ENCODE peak calls at places on chromosome 14, in seven cellular contexts. One of them, this sample, is unnamed.

GRCh38 chr14:50865677-50866076 is 6.2 kb upstream of the ABHD12B start:
- DNase-seq in NT2/D1: no peak
- DNase-seq in hepatocyte: no peak
- DNase-seq in effector memory CD4-positive, alpha-beta T cell: no peak
- DNase-seq in body of pancreas: no peak
- DNase-seq in cardiac muscle cell: no peak
- DNase-seq in stomach: no peak
- DNase-seq in this sample: no peak

GRCh38 chr14:92471919-92472318 is 41.7 kb upstream of the RIN3 start:
- DNase-seq in NT2/D1: peak; percentile 77
- DNase-seq in hepatocyte: peak; percentile 84
- DNase-seq in effector memory CD4-positive, alpha-beta T cell: no peak
- DNase-seq in body of pancreas: no peak
- DNase-seq in cardiac muscle cell: no peak
- DNase-seq in stomach: no peak
- DNase-seq in this sample: no peak

GRCh38 chr14:92686763-92687427 is 61.5 kb downstream of the LGMN start:
- DNase-seq in NT2/D1: peak; percentile 60
- DNase-seq in hepatocyte: peak; percentile 86
- DNase-seq in effector memory CD4-positive, alpha-beta T cell: peak; percentile 36
- DNase-seq in body of pancreas: peak; percentile 75
- DNase-seq in cardiac muscle cell: peak; percentile 84
- DNase-seq in stomach: peak; percentile 86
- DNase-seq in this sample: peak; percentile 90

GRCh38 chr14:69713976-69714716 is 52.8 kb upstream of the SRSF5 start:
- DNase-seq in NT2/D1: no peak
- DNase-seq in hepatocyte: no peak
- DNase-seq in effector memory CD4-positive, alpha-beta T cell: no peak
- DNase-seq in body of pancreas: no peak
- DNase-seq in cardiac muscle cell: no peak
- DNase-seq in stomach: no peak
- DNase-seq in this sample: no peak

GRCh38 chr14:75236897-75237296 is 41.7 kb upstream of the FOS start:
- DNase-seq in NT2/D1: no peak
- DNase-seq in hepatocyte: no peak
- DNase-seq in effector memory CD4-positive, alpha-beta T cell: no peak
- DNase-seq in body of pancreas: no peak
- DNase-seq in cardiac muscle cell: no peak
- DNase-seq in stomach: no peak
- DNase-seq in this sample: no peak

GRCh38 chr14:39704581-39704980 is 272.3 kb upstream of the FBXO33 start:
- DNase-seq in NT2/D1: no peak
- DNase-seq in hepatocyte: no peak
- DNase-seq in effector memory CD4-positive, alpha-beta T cell: no peak
- DNase-seq in body of pancreas: no peak
- DNase-seq in cardiac muscle cell: no peak
- DNase-seq in stomach: no peak
- DNase-seq in this sample: no peak

GRCh38 chr14:25837431-25837950 is 760.3 kb downstream of the NOVA1 start:
- DNase-seq in NT2/D1: no peak
- DNase-seq in hepatocyte: no peak
- DNase-seq in effector memory CD4-positive, alpha-beta T cell: no peak
- DNase-seq in body of pancreas: no peak
- DNase-seq in cardiac muscle cell: no peak
- DNase-seq in stomach: no peak
- DNase-seq in this sample: peak; percentile 94

GRCh38 chr14:31038521-31039166 is 12.5 kb upstream of the STRN3 start:
- DNase-seq in NT2/D1: no peak
- DNase-seq in hepatocyte: no peak
- DNase-seq in effector memory CD4-positive, alpha-beta T cell: no peak
- DNase-seq in body of pancreas: no peak
- DNase-seq in cardiac muscle cell: no peak
- DNase-seq in stomach: no peak
- DNase-seq in this sample: peak; percentile 25

GRCh38 chr14:23438130-23438893 is 2.9 kb upstream of the MYH7 start:
- DNase-seq in NT2/D1: no peak
- DNase-seq in hepatocyte: no peak
- DNase-seq in effector memory CD4-positive, alpha-beta T cell: no peak
- DNase-seq in body of pancreas: no peak
- DNase-seq in cardiac muscle cell: peak; percentile 96
- DNase-seq in stomach: no peak
- DNase-seq in this sample: no peak

GRCh38 chr14:99040047-99040446 is 231.9 kb downstream of the BCL11B start:
- DNase-seq in NT2/D1: no peak
- DNase-seq in hepatocyte: no peak
- DNase-seq in effector memory CD4-positive, alpha-beta T cell: no peak
- DNase-seq in body of pancreas: no peak
- DNase-seq in cardiac muscle cell: no peak
- DNase-seq in stomach: peak; percentile 16
- DNase-seq in this sample: no peak

GRCh38 chr14:84750763-84751554 is 779.0 kb upstream of the FLRT2 start:
- DNase-seq in NT2/D1: no peak
- DNase-seq in hepatocyte: peak; percentile 5
- DNase-seq in effector memory CD4-positive, alpha-beta T cell: no peak
- DNase-seq in body of pancreas: no peak
- DNase-seq in cardiac muscle cell: no peak
- DNase-seq in stomach: no peak
- DNase-seq in this sample: no peak

GRCh38 chr14:65035049-65035448 is 48.4 kb downstream of the FNTB start:
- DNase-seq in NT2/D1: no peak
- DNase-seq in hepatocyte: no peak
- DNase-seq in effector memory CD4-positive, alpha-beta T cell: no peak
- DNase-seq in body of pancreas: peak; percentile 30
- DNase-seq in cardiac muscle cell: no peak
- DNase-seq in stomach: peak; percentile 72
- DNase-seq in this sample: no peak

GRCh38 chr14:81784084-81784483 is 250.4 kb upstream of the SEL1L start:
- DNase-seq in NT2/D1: no peak
- DNase-seq in hepatocyte: no peak
- DNase-seq in effector memory CD4-positive, alpha-beta T cell: no peak
- DNase-seq in body of pancreas: no peak
- DNase-seq in cardiac muscle cell: no peak
- DNase-seq in stomach: no peak
- DNase-seq in this sample: no peak

GRCh38 chr14:91185721-91186120 is 58.8 kb downstream of the GPR68 start:
- DNase-seq in NT2/D1: no peak
- DNase-seq in hepatocyte: no peak
- DNase-seq in effector memory CD4-positive, alpha-beta T cell: no peak
- DNase-seq in body of pancreas: no peak
- DNase-seq in cardiac muscle cell: no peak
- DNase-seq in stomach: no peak
- DNase-seq in this sample: no peak

GRCh38 chr14:22882529-22883190 is 362 bp upstream of the REM2 start:
- DNase-seq in NT2/D1: peak; percentile 22
- DNase-seq in hepatocyte: peak; percentile 90
- DNase-seq in effector memory CD4-positive, alpha-beta T cell: no peak
- DNase-seq in body of pancreas: peak; percentile 77
- DNase-seq in cardiac muscle cell: peak; percentile 69
- DNase-seq in stomach: peak; percentile 50
- DNase-seq in this sample: peak; percentile 48

GRCh38 chr14:52349731-52350130 is 35.6 kb downstream of the PTGER2 start:
- DNase-seq in NT2/D1: no peak
- DNase-seq in hepatocyte: no peak
- DNase-seq in effector memory CD4-positive, alpha-beta T cell: no peak
- DNase-seq in body of pancreas: no peak
- DNase-seq in cardiac muscle cell: no peak
- DNase-seq in stomach: no peak
- DNase-seq in this sample: no peak

GRCh38 chr14:35247777-35248475 is 44.3 kb upstream of the PSMA6 start:
- DNase-seq in NT2/D1: no peak
- DNase-seq in hepatocyte: no peak
- DNase-seq in effector memory CD4-positive, alpha-beta T cell: no peak
- DNase-seq in body of pancreas: no peak
- DNase-seq in cardiac muscle cell: no peak
- DNase-seq in stomach: no peak
- DNase-seq in this sample: peak; percentile 71

GRCh38 chr14:70755655-70756054 is 53.7 kb downstream of the MAP3K9 start:
- DNase-seq in NT2/D1: no peak
- DNase-seq in hepatocyte: no peak
- DNase-seq in effector memory CD4-positive, alpha-beta T cell: no peak
- DNase-seq in body of pancreas: no peak
- DNase-seq in cardiac muscle cell: no peak
- DNase-seq in stomach: no peak
- DNase-seq in this sample: no peak

GRCh38 chr14:42715316-42715715 is 1108.6 kb downstream of the LRFN5 start:
- DNase-seq in NT2/D1: no peak
- DNase-seq in hepatocyte: no peak
- DNase-seq in effector memory CD4-positive, alpha-beta T cell: no peak
- DNase-seq in body of pancreas: no peak
- DNase-seq in cardiac muscle cell: no peak
- DNase-seq in stomach: no peak
- DNase-seq in this sample: no peak

GRCh38 chr14:24690492-24690891 is 56.5 kb upstream of the GZMB start:
- DNase-seq in NT2/D1: no peak
- DNase-seq in hepatocyte: no peak
- DNase-seq in effector memory CD4-positive, alpha-beta T cell: no peak
- DNase-seq in body of pancreas: no peak
- DNase-seq in cardiac muscle cell: no peak
- DNase-seq in stomach: no peak
- DNase-seq in this sample: no peak

GRCh38 chr14:64465856-64466554 is 706 bp downstream of the AKAP5 start:
- DNase-seq in NT2/D1: peak; percentile 22
- DNase-seq in hepatocyte: peak; percentile 67
- DNase-seq in effector memory CD4-positive, alpha-beta T cell: no peak
- DNase-seq in body of pancreas: peak; percentile 16
- DNase-seq in cardiac muscle cell: peak; percentile 69
- DNase-seq in stomach: no peak
- DNase-seq in this sample: peak; percentile 73

GRCh38 chr14:90193925-90194324 is 62.4 kb upstream of the PSMC1 start:
- DNase-seq in NT2/D1: no peak
- DNase-seq in hepatocyte: no peak
- DNase-seq in effector memory CD4-positive, alpha-beta T cell: no peak
- DNase-seq in body of pancreas: no peak
- DNase-seq in cardiac muscle cell: no peak
- DNase-seq in stomach: no peak
- DNase-seq in this sample: peak; percentile 15

GRCh38 chr14:23284654-23285529 is 1.0 kb downstream of the HOMEZ start:
- DNase-seq in NT2/D1: no peak
- DNase-seq in hepatocyte: peak; percentile 28
- DNase-seq in effector memory CD4-positive, alpha-beta T cell: no peak
- DNase-seq in body of pancreas: no peak
- DNase-seq in cardiac muscle cell: no peak
- DNase-seq in stomach: no peak
- DNase-seq in this sample: no peak

GRCh38 chr14:22544881-22545420 is 44.1 kb downstream of the DAD1 start:
- DNase-seq in NT2/D1: no peak
- DNase-seq in hepatocyte: no peak
- DNase-seq in effector memory CD4-positive, alpha-beta T cell: no peak
- DNase-seq in body of pancreas: no peak
- DNase-seq in cardiac muscle cell: no peak
- DNase-seq in stomach: no peak
- DNase-seq in this sample: peak; percentile 67

GRCh38 chr14:81170829-81171195 is 49.9 kb downstream of the GTF2A1 start:
- DNase-seq in NT2/D1: no peak
- DNase-seq in hepatocyte: no peak
- DNase-seq in effector memory CD4-positive, alpha-beta T cell: no peak
- DNase-seq in body of pancreas: no peak
- DNase-seq in cardiac muscle cell: no peak
- DNase-seq in stomach: no peak
- DNase-seq in this sample: no peak

GRCh38 chr14:50335989-50336391 is 23.9 kb downstream of the DMAC2L start:
- DNase-seq in NT2/D1: no peak
- DNase-seq in hepatocyte: no peak
- DNase-seq in effector memory CD4-positive, alpha-beta T cell: no peak
- DNase-seq in body of pancreas: peak; percentile 45
- DNase-seq in cardiac muscle cell: no peak
- DNase-seq in stomach: no peak
- DNase-seq in this sample: no peak

GRCh38 chr14:93857081-93857480 is 68.8 kb upstream of the PRIMA1 start:
- DNase-seq in NT2/D1: no peak
- DNase-seq in hepatocyte: no peak
- DNase-seq in effector memory CD4-positive, alpha-beta T cell: no peak
- DNase-seq in body of pancreas: no peak
- DNase-seq in cardiac muscle cell: no peak
- DNase-seq in stomach: no peak
- DNase-seq in this sample: no peak
- H3K4me1 ChIP-seq in NT2/D1: peaks cover 5% of the 10 kb centered on the region
- H3K4me1 ChIP-seq in hepatocyte: peaks cover 23% of the 10 kb centered on the region
- H3K4me1 ChIP-seq in effector memory CD4-positive, alpha-beta T cell: no peaks in the 10 kb centered on the region
- H3K4me1 ChIP-seq in body of pancreas: no peaks in the 10 kb centered on the region
- H3K4me1 ChIP-seq in cardiac muscle cell: peaks cover 14% of the 10 kb centered on the region
- H3K4me1 ChIP-seq in stomach: peaks cover 4% of the 10 kb centered on the region
- H3K4me1 ChIP-seq in this sample: peaks cover 14% of the 10 kb centered on the region

DNA sequence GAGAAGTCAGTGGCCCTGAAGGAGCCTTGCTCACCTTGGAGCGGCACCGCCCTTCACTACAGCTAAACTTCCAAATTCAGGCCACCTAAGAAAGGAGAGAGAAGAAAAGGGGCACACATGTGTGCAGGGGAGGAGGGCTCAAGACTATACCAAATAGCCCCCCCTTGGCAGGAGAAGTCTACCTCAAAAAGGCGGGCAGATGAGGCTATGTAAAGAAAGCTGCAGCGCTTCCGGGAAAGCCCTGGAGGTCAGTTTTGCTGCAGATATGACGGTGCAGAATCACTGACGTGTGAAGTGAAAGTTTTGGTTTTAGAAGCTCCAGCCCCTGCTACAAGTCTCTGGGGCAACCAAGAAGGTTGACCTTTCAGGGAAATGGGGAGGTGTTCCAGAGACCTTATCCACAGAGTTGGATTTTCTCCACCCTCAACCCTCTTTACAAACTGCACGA is 48.2 kb upstream of the PNMA1 start:
- DNase-seq in NT2/D1: no peak
- DNase-seq in hepatocyte: peak; percentile 42
- DNase-seq in effector memory CD4-positive, alpha-beta T cell: no peak
- DNase-seq in body of pancreas: peak; percentile 61
- DNase-seq in cardiac muscle cell: no peak
- DNase-seq in stomach: no peak
- DNase-seq in this sample: no peak
- H3K4me1 ChIP-seq in NT2/D1: peaks cover 2% of the 10 kb centered on the region
- H3K4me1 ChIP-seq in hepatocyte: peaks cover 57% of the 10 kb centered on the region
- H3K4me1 ChIP-seq in effector memory CD4-positive, alpha-beta T cell: peaks cover 44% of the 10 kb centered on the region
- H3K4me1 ChIP-seq in body of pancreas: peaks cover 80% of the 10 kb centered on the region
- H3K4me1 ChIP-seq in cardiac muscle cell: peaks cover 36% of the 10 kb centered on the region
- H3K4me1 ChIP-seq in stomach: peaks cover 73% of the 10 kb centered on the region
- H3K4me1 ChIP-seq in this sample: peaks cover 29% of the 10 kb centered on the region

DNA sequence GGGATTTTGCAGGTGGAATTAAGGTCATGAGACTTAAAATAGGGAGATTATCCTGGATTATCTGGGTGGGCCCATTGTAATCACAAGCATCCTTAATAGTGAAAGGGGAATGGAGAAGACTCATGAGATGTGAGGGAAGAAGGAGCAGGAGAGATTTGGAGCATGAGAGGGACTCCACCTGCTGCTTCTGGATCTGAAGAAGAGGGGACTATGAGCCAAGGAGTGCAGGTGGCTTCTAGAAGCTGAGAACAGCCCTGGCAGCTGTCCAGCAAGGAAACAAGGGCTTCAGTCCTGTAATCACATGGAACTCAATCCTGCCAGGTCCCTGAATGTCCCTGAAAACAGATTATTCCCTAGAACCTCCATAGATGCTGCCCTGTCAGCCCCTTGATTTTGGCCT is 67.8 kb downstream of the PELI2 start:
- DNase-seq in NT2/D1: no peak
- DNase-seq in hepatocyte: no peak
- DNase-seq in effector memory CD4-positive, alpha-beta T cell: no peak
- DNase-seq in body of pancreas: peak; percentile 67
- DNase-seq in cardiac muscle cell: no peak
- DNase-seq in stomach: no peak
- DNase-seq in this sample: no peak
- H3K4me1 ChIP-seq in NT2/D1: no peaks in the 10 kb centered on the region
- H3K4me1 ChIP-seq in hepatocyte: no peaks in the 10 kb centered on the region
- H3K4me1 ChIP-seq in effector memory CD4-positive, alpha-beta T cell: no peaks in the 10 kb centered on the region
- H3K4me1 ChIP-seq in body of pancreas: peaks cover 37% of the 10 kb centered on the region
- H3K4me1 ChIP-seq in cardiac muscle cell: no peaks in the 10 kb centered on the region
- H3K4me1 ChIP-seq in stomach: peaks cover 19% of the 10 kb centered on the region
- H3K4me1 ChIP-seq in this sample: no peaks in the 10 kb centered on the region

GRCh38 chr14:73721101-73721821 is 7.1 kb upstream of the PNMA1 start:
- DNase-seq in NT2/D1: no peak
- DNase-seq in hepatocyte: no peak
- DNase-seq in effector memory CD4-positive, alpha-beta T cell: no peak
- DNase-seq in body of pancreas: no peak
- DNase-seq in cardiac muscle cell: no peak
- DNase-seq in stomach: no peak
- DNase-seq in this sample: no peak
- H3K4me1 ChIP-seq in NT2/D1: peaks cover 13% of the 10 kb centered on the region
- H3K4me1 ChIP-seq in hepatocyte: peaks cover 38% of the 10 kb centered on the region
- H3K4me1 ChIP-seq in effector memory CD4-positive, alpha-beta T cell: no peaks in the 10 kb centered on the region
- H3K4me1 ChIP-seq in body of pancreas: no peaks in the 10 kb centered on the region
- H3K4me1 ChIP-seq in cardiac muscle cell: peaks cover 7% of the 10 kb centered on the region
- H3K4me1 ChIP-seq in stomach: peaks cover 37% of the 10 kb centered on the region
- H3K4me1 ChIP-seq in this sample: peaks cover 28% of the 10 kb centered on the region